ENCODE peak calls at places on chromosomes 7 and 10, in seven cellular contexts. One of them, this sample, is unnamed.

GRCh38 chr7:45082031-45082830 is 6.5 kb downstream of the NACAD start:
- DNase-seq in CD8-positive, alpha-beta memory T cell: no peak
- DNase-seq in mesenchymal stem cell: no peak
- DNase-seq in skeletal muscle cell: no peak
- DNase-seq in fibroblast of pulmonary artery: peak
- DNase-seq in AG10803: no peak
- DNase-seq in heart left ventricle: no peak
- DNase-seq in this sample: no peak

GRCh38 chr10:80900661-80901060 is 363.0 kb downstream of the SH2D4B start:
- DNase-seq in CD8-positive, alpha-beta memory T cell: no peak
- DNase-seq in mesenchymal stem cell: no peak
- DNase-seq in skeletal muscle cell: no peak
- DNase-seq in fibroblast of pulmonary artery: no peak
- DNase-seq in AG10803: no peak
- DNase-seq in heart left ventricle: no peak
- DNase-seq in this sample: no peak

GRCh38 chr7:95012001-95012400 is 104.6 kb downstream of the PPP1R9A start:
- DNase-seq in CD8-positive, alpha-beta memory T cell: no peak
- DNase-seq in mesenchymal stem cell: no peak
- DNase-seq in skeletal muscle cell: no peak
- DNase-seq in fibroblast of pulmonary artery: no peak
- DNase-seq in AG10803: no peak
- DNase-seq in heart left ventricle: no peak
- DNase-seq in this sample: no peak

GRCh38 chr10:6140141-6140841 is 51.5 kb downstream of the RBM17 start:
- DNase-seq in CD8-positive, alpha-beta memory T cell: peak
- DNase-seq in mesenchymal stem cell: no peak
- DNase-seq in skeletal muscle cell: no peak
- DNase-seq in fibroblast of pulmonary artery: no peak
- DNase-seq in AG10803: no peak
- DNase-seq in heart left ventricle: no peak
- DNase-seq in this sample: no peak

GRCh38 chr10:74821501-74821900 is 4.9 kb upstream of the KAT6B start:
- DNase-seq in CD8-positive, alpha-beta memory T cell: no peak
- DNase-seq in mesenchymal stem cell: no peak
- DNase-seq in skeletal muscle cell: no peak
- DNase-seq in fibroblast of pulmonary artery: no peak
- DNase-seq in AG10803: no peak
- DNase-seq in heart left ventricle: no peak
- DNase-seq in this sample: no peak

GRCh38 chr10:49592726-49593563 is 17.2 kb upstream of the SLC18A3 start:
- DNase-seq in CD8-positive, alpha-beta memory T cell: peak
- DNase-seq in mesenchymal stem cell: peak
- DNase-seq in skeletal muscle cell: no peak
- DNase-seq in fibroblast of pulmonary artery: peak
- DNase-seq in AG10803: peak
- DNase-seq in heart left ventricle: no peak
- DNase-seq in this sample: no peak

GRCh38 chr10:63478564-63478963 is 12.8 kb upstream of the JMJD1C start:
- DNase-seq in CD8-positive, alpha-beta memory T cell: no peak
- DNase-seq in mesenchymal stem cell: no peak
- DNase-seq in skeletal muscle cell: no peak
- DNase-seq in fibroblast of pulmonary artery: no peak
- DNase-seq in AG10803: no peak
- DNase-seq in heart left ventricle: no peak
- DNase-seq in this sample: no peak

GRCh38 chr7:88337556-88337955 is 30.9 kb upstream of the STEAP4 start:
- DNase-seq in CD8-positive, alpha-beta memory T cell: no peak
- DNase-seq in mesenchymal stem cell: peak
- DNase-seq in skeletal muscle cell: no peak
- DNase-seq in fibroblast of pulmonary artery: peak
- DNase-seq in AG10803: peak
- DNase-seq in heart left ventricle: no peak
- DNase-seq in this sample: no peak

GRCh38 chr7:124051978-124052377 is 19.1 kb upstream of the TMEM229A start:
- DNase-seq in CD8-positive, alpha-beta memory T cell: no peak
- DNase-seq in mesenchymal stem cell: no peak
- DNase-seq in skeletal muscle cell: no peak
- DNase-seq in fibroblast of pulmonary artery: no peak
- DNase-seq in AG10803: no peak
- DNase-seq in heart left ventricle: no peak
- DNase-seq in this sample: no peak

GRCh38 chr7:41696323-41696916 is 6.5 kb downstream of the INHBA start:
- DNase-seq in CD8-positive, alpha-beta memory T cell: no peak
- DNase-seq in mesenchymal stem cell: peak
- DNase-seq in skeletal muscle cell: peak
- DNase-seq in fibroblast of pulmonary artery: peak
- DNase-seq in AG10803: peak
- DNase-seq in heart left ventricle: peak
- DNase-seq in this sample: no peak

GRCh38 chr10:68303849-68304412 is 27.9 kb upstream of the HNRNPH3 start:
- DNase-seq in CD8-positive, alpha-beta memory T cell: no peak
- DNase-seq in mesenchymal stem cell: no peak
- DNase-seq in skeletal muscle cell: no peak
- DNase-seq in fibroblast of pulmonary artery: no peak
- DNase-seq in AG10803: no peak
- DNase-seq in heart left ventricle: no peak
- DNase-seq in this sample: no peak

GRCh38 chr10:68301301-68301700 is 30.6 kb upstream of the HNRNPH3 start:
- DNase-seq in CD8-positive, alpha-beta memory T cell: no peak
- DNase-seq in mesenchymal stem cell: no peak
- DNase-seq in skeletal muscle cell: no peak
- DNase-seq in fibroblast of pulmonary artery: no peak
- DNase-seq in AG10803: no peak
- DNase-seq in heart left ventricle: no peak
- DNase-seq in this sample: no peak

GRCh38 chr10:68302503-68302823 is 29.4 kb upstream of the HNRNPH3 start:
- DNase-seq in CD8-positive, alpha-beta memory T cell: no peak
- DNase-seq in mesenchymal stem cell: no peak
- DNase-seq in skeletal muscle cell: no peak
- DNase-seq in fibroblast of pulmonary artery: no peak
- DNase-seq in AG10803: no peak
- DNase-seq in heart left ventricle: no peak
- DNase-seq in this sample: no peak

GRCh38 chr10:68302871-68303270 is 29.0 kb upstream of the HNRNPH3 start:
- DNase-seq in CD8-positive, alpha-beta memory T cell: no peak
- DNase-seq in mesenchymal stem cell: no peak
- DNase-seq in skeletal muscle cell: no peak
- DNase-seq in fibroblast of pulmonary artery: no peak
- DNase-seq in AG10803: no peak
- DNase-seq in heart left ventricle: no peak
- DNase-seq in this sample: no peak

DNA sequence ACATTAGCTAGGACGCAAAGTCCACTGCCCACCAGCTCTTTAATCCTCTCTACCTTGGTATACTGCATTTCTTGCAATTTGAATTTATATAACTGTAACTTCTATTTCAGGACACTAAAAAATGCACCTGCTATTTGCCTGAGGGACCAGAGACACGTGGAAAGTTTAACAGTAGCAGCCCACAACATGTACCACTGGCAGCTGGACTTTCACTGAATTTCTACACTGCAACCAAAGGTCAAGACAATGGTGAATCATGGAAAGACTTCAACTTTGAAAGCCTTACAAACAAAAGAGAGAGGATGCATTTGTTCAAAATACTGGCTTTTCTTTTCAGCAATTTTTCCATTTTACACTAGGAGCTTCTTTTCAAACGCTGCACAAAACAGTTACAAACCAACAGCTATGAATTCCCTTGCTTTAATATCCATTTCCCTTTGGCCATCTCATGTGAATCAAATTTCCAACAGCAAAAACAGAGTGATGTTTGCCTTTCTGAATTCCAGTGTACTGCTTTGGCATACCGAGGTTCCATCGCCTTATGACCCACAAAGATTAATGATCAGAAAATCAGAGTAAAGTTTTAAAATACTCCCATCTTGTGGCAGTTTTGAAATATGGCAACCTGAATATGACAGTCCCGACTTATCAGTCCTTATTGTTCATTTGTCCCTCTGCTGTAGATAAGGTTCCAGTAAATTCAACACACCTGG is 29.9 kb upstream of the HNRNPH3 start:
- DNase-seq in CD8-positive, alpha-beta memory T cell: no peak
- DNase-seq in mesenchymal stem cell: peak
- DNase-seq in skeletal muscle cell: peak
- DNase-seq in fibroblast of pulmonary artery: peak
- DNase-seq in AG10803: peak
- DNase-seq in heart left ventricle: no peak
- DNase-seq in this sample: peak
- H3K4me3 ChIP-seq in CD8-positive, alpha-beta memory T cell: no peak
- H3K4me3 ChIP-seq in mesenchymal stem cell: no peak
- H3K4me3 ChIP-seq in skeletal muscle cell: no peak
- H3K4me3 ChIP-seq in fibroblast of pulmonary artery: no peak
- H3K4me3 ChIP-seq in AG10803: no peak
- H3K4me3 ChIP-seq in heart left ventricle: no peak
- H3K4me3 ChIP-seq in this sample: no peak

GRCh38 chr10:118971876-118972275 is 57.6 kb upstream of the NANOS1 start:
- DNase-seq in CD8-positive, alpha-beta memory T cell: no peak
- DNase-seq in mesenchymal stem cell: no peak
- DNase-seq in skeletal muscle cell: no peak
- DNase-seq in fibroblast of pulmonary artery: no peak
- DNase-seq in AG10803: no peak
- DNase-seq in heart left ventricle: no peak
- DNase-seq in this sample: no peak
- H3K4me3 ChIP-seq in CD8-positive, alpha-beta memory T cell: no peak
- H3K4me3 ChIP-seq in mesenchymal stem cell: no peak
- H3K4me3 ChIP-seq in skeletal muscle cell: no peak
- H3K4me3 ChIP-seq in fibroblast of pulmonary artery: no peak
- H3K4me3 ChIP-seq in AG10803: no peak
- H3K4me3 ChIP-seq in heart left ventricle: no peak
- H3K4me3 ChIP-seq in this sample: no peak

DNA sequence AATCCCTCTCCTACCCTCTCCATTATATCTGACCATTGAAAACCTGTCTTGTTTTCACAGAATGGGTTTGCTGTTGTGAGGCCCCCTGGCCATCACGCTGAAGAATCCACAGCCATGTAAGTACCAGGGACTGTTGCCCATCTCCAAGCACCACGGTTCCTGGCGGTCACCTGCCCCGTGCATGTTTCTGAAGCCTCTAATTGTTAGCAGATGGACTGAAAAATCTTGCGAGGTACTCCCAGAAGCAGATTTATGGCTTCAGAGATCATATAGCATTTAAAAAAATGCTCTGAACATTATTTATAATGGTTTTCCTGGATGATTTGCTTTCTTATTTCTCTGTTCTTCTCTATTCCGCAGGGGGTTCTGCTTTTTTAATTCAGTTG is 288.3 kb downstream of the TWIST1 start:
- DNase-seq in CD8-positive, alpha-beta memory T cell: no peak
- DNase-seq in mesenchymal stem cell: no peak
- DNase-seq in skeletal muscle cell: no peak
- DNase-seq in fibroblast of pulmonary artery: no peak
- DNase-seq in AG10803: peak
- DNase-seq in heart left ventricle: no peak
- DNase-seq in this sample: no peak
- H3K4me3 ChIP-seq in CD8-positive, alpha-beta memory T cell: no peak
- H3K4me3 ChIP-seq in mesenchymal stem cell: no peak
- H3K4me3 ChIP-seq in skeletal muscle cell: no peak
- H3K4me3 ChIP-seq in fibroblast of pulmonary artery: no peak
- H3K4me3 ChIP-seq in AG10803: no peak
- H3K4me3 ChIP-seq in heart left ventricle: no peak
- H3K4me3 ChIP-seq in this sample: no peak

GRCh38 chr7:19020062-19020461 is 97.4 kb downstream of the TWIST1 start:
- DNase-seq in CD8-positive, alpha-beta memory T cell: no peak
- DNase-seq in mesenchymal stem cell: no peak
- DNase-seq in skeletal muscle cell: no peak
- DNase-seq in fibroblast of pulmonary artery: no peak
- DNase-seq in AG10803: no peak
- DNase-seq in heart left ventricle: no peak
- DNase-seq in this sample: no peak
- H3K4me3 ChIP-seq in CD8-positive, alpha-beta memory T cell: no peak
- H3K4me3 ChIP-seq in mesenchymal stem cell: no peak
- H3K4me3 ChIP-seq in skeletal muscle cell: no peak
- H3K4me3 ChIP-seq in fibroblast of pulmonary artery: no peak
- H3K4me3 ChIP-seq in AG10803: no peak
- H3K4me3 ChIP-seq in heart left ventricle: no peak
- H3K4me3 ChIP-seq in this sample: no peak

DNA sequence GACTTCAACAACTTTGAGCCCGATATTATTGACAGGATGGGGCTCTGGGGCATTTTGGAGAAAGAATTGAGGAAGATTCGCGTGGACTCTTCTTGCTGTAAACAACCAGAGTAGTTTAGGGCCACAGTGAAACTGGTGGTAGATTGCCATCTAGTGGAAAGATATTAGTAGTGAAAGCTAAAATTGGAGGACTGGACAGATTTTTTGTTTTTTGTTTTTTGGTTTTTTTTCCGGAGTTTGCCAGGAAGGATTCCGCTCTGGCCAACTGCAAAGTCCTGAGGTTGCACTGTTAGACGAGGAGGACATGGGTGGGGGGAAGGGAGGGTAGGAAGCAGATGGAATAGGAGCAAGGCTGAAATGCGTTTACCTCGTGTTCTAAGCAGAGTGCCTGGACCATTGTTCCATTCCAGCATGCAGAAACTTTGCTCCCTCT is 11.7 kb downstream of the NOBOX start:
- DNase-seq in CD8-positive, alpha-beta memory T cell: no peak
- DNase-seq in mesenchymal stem cell: peak
- DNase-seq in skeletal muscle cell: peak
- DNase-seq in fibroblast of pulmonary artery: peak
- DNase-seq in AG10803: peak
- DNase-seq in heart left ventricle: no peak
- DNase-seq in this sample: no peak
- H3K4me3 ChIP-seq in CD8-positive, alpha-beta memory T cell: no peak
- H3K4me3 ChIP-seq in mesenchymal stem cell: no peak
- H3K4me3 ChIP-seq in skeletal muscle cell: no peak
- H3K4me3 ChIP-seq in fibroblast of pulmonary artery: peak
- H3K4me3 ChIP-seq in AG10803: no peak
- H3K4me3 ChIP-seq in heart left ventricle: peak
- H3K4me3 ChIP-seq in this sample: peak

GRCh38 chr7:69820479-69821192 is 222.4 kb downstream of the AUTS2 start:
- DNase-seq in CD8-positive, alpha-beta memory T cell: no peak
- DNase-seq in mesenchymal stem cell: no peak
- DNase-seq in skeletal muscle cell: no peak
- DNase-seq in fibroblast of pulmonary artery: no peak
- DNase-seq in AG10803: no peak
- DNase-seq in heart left ventricle: no peak
- DNase-seq in this sample: no peak

GRCh38 chr7:69823151-69823744 is 225.0 kb downstream of the AUTS2 start:
- DNase-seq in CD8-positive, alpha-beta memory T cell: no peak
- DNase-seq in mesenchymal stem cell: no peak
- DNase-seq in skeletal muscle cell: no peak
- DNase-seq in fibroblast of pulmonary artery: no peak
- DNase-seq in AG10803: no peak
- DNase-seq in heart left ventricle: no peak
- DNase-seq in this sample: no peak

GRCh38 chr7:69826283-69826682 is 228.0 kb downstream of the AUTS2 start:
- DNase-seq in CD8-positive, alpha-beta memory T cell: no peak
- DNase-seq in mesenchymal stem cell: no peak
- DNase-seq in skeletal muscle cell: no peak
- DNase-seq in fibroblast of pulmonary artery: no peak
- DNase-seq in AG10803: no peak
- DNase-seq in heart left ventricle: no peak
- DNase-seq in this sample: no peak

GRCh38 chr7:69827140-69827919 is 229.1 kb downstream of the AUTS2 start:
- DNase-seq in CD8-positive, alpha-beta memory T cell: no peak
- DNase-seq in mesenchymal stem cell: no peak
- DNase-seq in skeletal muscle cell: no peak
- DNase-seq in fibroblast of pulmonary artery: no peak
- DNase-seq in AG10803: no peak
- DNase-seq in heart left ventricle: no peak
- DNase-seq in this sample: no peak

GRCh38 chr7:69825031-69825681 is 226.9 kb downstream of the AUTS2 start:
- DNase-seq in CD8-positive, alpha-beta memory T cell: no peak
- DNase-seq in mesenchymal stem cell: no peak
- DNase-seq in skeletal muscle cell: no peak
- DNase-seq in fibroblast of pulmonary artery: peak
- DNase-seq in AG10803: no peak
- DNase-seq in heart left ventricle: no peak
- DNase-seq in this sample: no peak
- H3K4me3 ChIP-seq in CD8-positive, alpha-beta memory T cell: no peak
- H3K4me3 ChIP-seq in mesenchymal stem cell: no peak
- H3K4me3 ChIP-seq in skeletal muscle cell: no peak
- H3K4me3 ChIP-seq in fibroblast of pulmonary artery: no peak
- H3K4me3 ChIP-seq in AG10803: no peak
- H3K4me3 ChIP-seq in heart left ventricle: no peak
- H3K4me3 ChIP-seq in this sample: no peak